ENCODE peak calls at places on chromosomes 11 and 22, in seven cellular contexts. Y is HCT116, L is H1, H is HepG2, V is SK-N-SH, I is K562, D is GM12878. U is an unnamed sample.

GRCh38 chr11:121927359-121927758 is 188.7 kb downstream of the BLID start:
- DNase-seq in I (no peak), H (no peak), Y (no peak), V (no peak), L (no peak), D (no peak), U (no peak)

GRCh38 chr22:33529424-33530113 is 390.7 kb downstream of the LARGE1 start:
- DNase-seq in Y (no peak), H (no peak), L (no peak), V (no peak), D (no peak), I (no peak), U (no peak)

GRCh38 chr11:12712132-12712531 is 37.9 kb downstream of the TEAD1 start:
- DNase-seq in I (no peak), L (no peak), V (no peak), Y (no peak), D (no peak), H (no peak), U (no peak)

GRCh38 chr22:23534201-23534850 is 45.8 kb downstream of the IGLL1 start:
- DNase-seq in I (no peak), Y (no peak), L (no peak), H (no peak), V (peak; percentile 28), D (no peak), U (no peak)

GRCh38 chr11:122202161-122202950 is 86.3 kb upstream of the BLID start:
- DNase-seq in H (peak; percentile 6), D (no peak), I (no peak), Y (peak; percentile 75), V (peak; percentile 16), L (peak; percentile 53), U (no peak)

GRCh38 chr22:47608421-47608820 is 846.0 kb downstream of the TBC1D22A start:
- DNase-seq in I (no peak), Y (no peak), D (no peak), H (no peak), L (no peak), V (no peak), U (no peak)

GRCh38 chr11:131759140-131759539 is 388.7 kb downstream of the NTM start:
- DNase-seq in Y (no peak), H (no peak), I (no peak), D (no peak), L (no peak), V (no peak), U (no peak)

GRCh38 chr22:44202261-44202789 is 21.6 kb downstream of the PARVG start:
- DNase-seq in V (no peak), H (no peak), D (no peak), I (no peak), Y (no peak), L (no peak), U (no peak)

GRCh38 chr11:115676768-115677167 is 172.6 kb upstream of the CADM1 start:
- DNase-seq in Y (no peak), I (no peak), H (no peak), D (no peak), L (no peak), V (no peak), U (no peak)

GRCh38 chr11:134040386-134041297 is 28.2 kb upstream of the JAM3 start:
- DNase-seq in D (no peak), I (no peak), V (no peak), H (no peak), Y (no peak), L (no peak), U (no peak)

GRCh38 chr22:49800408-49801238 is 27.1 kb downstream of the BRD1 start:
- DNase-seq in L (no peak), Y (no peak), D (no peak), V (no peak), I (no peak), H (no peak), U (no peak)

GRCh38 chr11:84870486-84870885 is 756.7 kb downstream of the DLG2 start:
- DNase-seq in V (no peak), D (no peak), L (no peak), Y (no peak), I (no peak), H (no peak), U (no peak)

GRCh38 chr11:45444796-45445195 is 158.7 kb upstream of the SYT13 start:
- DNase-seq in V (no peak), L (no peak), D (no peak), I (no peak), Y (no peak), H (no peak), U (no peak)

GRCh38 chr22:27206747-27207133 is 549.4 kb downstream of the MIAT start:
- DNase-seq in L (no peak), Y (no peak), V (no peak), D (no peak), H (no peak), I (no peak), U (no peak)

GRCh38 chr11:86550757-86551156 is 121.7 kb downstream of the ME3 start:
- DNase-seq in H (no peak), Y (no peak), D (no peak), I (no peak), L (no peak), V (no peak), U (no peak)

GRCh38 chr11:86548278-86548917 is 124.0 kb downstream of the ME3 start:
- DNase-seq in D (no peak), I (no peak), H (no peak), L (no peak), Y (no peak), V (no peak), U (no peak)

GRCh38 chr11:86551693-86552092 is 120.7 kb downstream of the ME3 start:
- DNase-seq in V (no peak), D (no peak), Y (no peak), H (peak; percentile 33), L (no peak), I (no peak), U (no peak)

GRCh38 chr11:86553322-86553721 is 119.1 kb downstream of the ME3 start:
- DNase-seq in H (no peak), L (no peak), D (no peak), Y (no peak), V (no peak), I (no peak), U (no peak)

DNA sequence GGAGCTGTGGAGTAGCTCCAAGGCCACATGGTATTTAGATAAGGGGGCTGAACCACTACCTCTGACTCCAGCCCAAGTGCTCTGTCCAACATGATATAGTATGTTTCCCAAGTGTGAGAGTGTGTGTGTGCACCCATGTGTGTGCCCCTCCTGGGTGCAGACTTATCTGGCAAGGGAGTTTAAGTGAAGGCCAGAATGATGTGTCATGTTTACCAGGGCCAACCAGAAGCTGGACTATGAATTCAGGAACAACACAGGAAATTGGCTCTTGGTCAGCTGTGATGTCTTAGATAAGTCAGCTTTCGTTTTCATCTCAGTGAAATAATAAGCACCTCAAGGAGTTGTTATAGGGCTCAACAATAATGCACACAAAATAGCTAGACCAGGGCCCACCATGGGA is 121.1 kb downstream of the ME3 start:
- DNase-seq in L (no peak), I (peak; percentile 16), H (peak; percentile 53), V (no peak), D (peak; percentile 1), Y (no peak), U (peak; percentile 27)
- TF ChIP-seq JUND in L (no peak), I (no peak), H (no peak), V (peak; percentile 77), D (no peak), Y (no peak), U (no peak)

DNA sequence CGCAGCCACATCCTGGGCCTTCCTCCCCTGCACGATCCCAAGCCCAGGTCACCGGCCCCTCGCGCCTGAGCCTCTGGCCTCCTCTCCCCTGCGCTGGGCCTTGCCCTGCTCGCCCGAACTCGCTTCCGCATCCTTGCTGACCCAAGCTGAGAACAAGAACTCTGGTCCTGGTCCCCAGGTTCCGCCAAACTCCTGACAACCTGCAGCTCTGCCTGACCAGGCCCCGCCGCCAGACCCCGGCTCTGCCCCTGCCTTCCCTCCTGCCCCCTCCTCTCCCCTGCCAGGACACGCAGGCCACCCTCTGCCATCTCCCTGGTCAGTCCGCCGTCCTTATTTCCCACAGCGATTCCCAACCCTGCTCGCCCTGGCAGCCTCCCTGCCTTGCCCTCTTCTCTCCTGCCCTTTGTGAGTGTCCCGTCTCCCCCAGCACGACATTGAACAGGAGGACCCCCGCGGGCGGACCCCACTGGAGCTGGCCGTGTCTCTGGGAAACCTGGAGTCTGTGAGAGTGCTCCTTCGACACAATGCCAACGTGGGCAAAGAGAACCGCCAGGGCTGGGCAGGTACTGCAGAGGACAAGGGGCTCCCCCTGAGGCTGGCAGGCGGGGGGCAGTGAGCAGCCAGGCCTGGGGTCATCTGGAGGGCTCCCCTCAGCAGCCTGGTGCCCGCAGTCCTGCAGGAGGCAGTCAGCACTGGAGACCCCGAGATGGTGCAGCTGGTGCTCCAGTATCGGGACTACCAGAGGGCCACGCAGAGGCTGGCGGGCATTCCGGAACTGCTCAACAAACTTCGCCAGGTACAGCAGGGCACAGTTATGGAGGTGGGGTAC is 762 bp downstream of the ANKRD13D start:
- DNase-seq in D (no peak), I (peak; percentile 55), V (peak; percentile 68), H (no peak), Y (no peak), L (peak; percentile 64), U (no peak)
- TF ChIP-seq JUND in D (no peak), I (no peak), V (no peak), H (no peak), Y (no peak), L (no peak), U (no peak)

DNA sequence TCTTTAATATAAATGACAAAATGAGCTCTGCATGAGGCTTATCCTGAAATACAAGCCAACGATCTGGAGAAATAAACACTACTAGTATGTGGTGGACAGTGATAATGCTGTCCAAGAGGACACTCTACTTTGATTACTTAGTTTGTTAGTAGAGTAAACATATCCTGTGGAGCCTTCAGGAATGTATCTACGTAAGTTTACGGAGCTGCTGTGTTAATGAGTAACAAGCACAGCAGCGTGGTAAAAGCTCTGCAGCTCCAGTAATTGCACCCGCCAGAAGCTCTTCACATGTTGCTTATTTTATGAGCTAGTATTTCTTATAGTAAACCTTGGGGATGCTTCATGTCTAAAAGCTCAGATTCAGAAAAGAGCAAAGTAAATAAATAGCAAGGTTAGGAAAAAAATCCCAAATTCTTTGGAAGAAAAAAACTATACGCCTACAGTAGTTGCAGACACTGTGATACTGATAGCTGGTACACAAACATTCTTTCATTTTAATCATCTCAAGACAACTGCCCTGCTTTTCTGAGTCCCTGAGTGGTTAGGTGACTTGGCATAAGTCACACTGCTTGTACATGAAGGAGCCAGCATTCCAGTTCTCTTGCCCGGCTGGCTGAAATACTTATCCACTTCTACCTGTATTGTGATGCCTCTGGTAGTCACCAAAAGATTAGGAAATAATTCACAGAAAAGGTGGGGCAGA is 32.7 kb upstream of the CCDC34 start:
- DNase-seq in H (peak; percentile 95), L (no peak), D (no peak), Y (no peak), I (no peak), V (no peak), U (peak; percentile 53)
- TF ChIP-seq JUND in H (no peak), L (no peak), D (no peak), Y (no peak), I (no peak), V (no peak), U (no peak)

GRCh38 chr11:96246718-96247540 is 96.1 kb downstream of the MAML2 start:
- DNase-seq in D (no peak), Y (peak; percentile 63), L (no peak), H (peak; percentile 86), I (no peak), V (no peak), U (no peak)
- TF ChIP-seq JUND in D (no peak), Y (peak; percentile 52), L (no peak), H (no peak), I (no peak), V (no peak), U (no peak)

GRCh38 chr11:126163074-126163700 is 48.3 kb downstream of the RPUSD4 start:
- DNase-seq in D (no peak), H (peak; percentile 68), V (no peak), L (no peak), I (no peak), Y (no peak), U (no peak)
- TF ChIP-seq JUND in D (no peak), H (no peak), V (peak; percentile 86), L (no peak), I (no peak), Y (no peak), U (no peak)